ENCODE peak calls at places on chromosome 19, in nine cellular contexts. Y is A673, S is heart right ventricle, M is adrenal gland, T is AG04450, P is fibroblast of lung, U is uterus, G is Peyer's patch, R is tibial artery. N is an unnamed sample.

GRCh38 chr19:45254044-45254531 is 3.0 kb downstream of the MARK4 start:
- DNase-seq in U (no peak), T (no peak), Y (no peak), P (no peak), R (no peak), G (no peak), M (no peak), S (no peak), N (no peak)

GRCh38 chr19:52010674-52011073 is 2.7 kb upstream of the ZNF615 start:
- DNase-seq in P (no peak), R (no peak), G (no peak), U (no peak), T (no peak), M (no peak), Y (no peak), S (no peak), N (no peak)

GRCh38 chr19:9054768-9055167 is 32.1 kb upstream of the OR1M1 start:
- DNase-seq in S (no peak), M (no peak), P (no peak), T (no peak), U (no peak), R (no peak), Y (no peak), G (no peak), N (no peak)

GRCh38 chr19:3981736-3982681 is 3.3 kb downstream of the EEF2 start:
- DNase-seq in M (peak), T (no peak), G (no peak), R (no peak), S (no peak), P (no peak), U (no peak), Y (no peak), N (no peak)

GRCh38 chr19:49421039-49421877 is 2.0 kb downstream of the PTH2 start:
- DNase-seq in R (peak), M (peak), P (peak), G (peak), T (no peak), U (no peak), S (peak), Y (peak), N (no peak)

GRCh38 chr19:21835429-21835809 is 563 bp downstream of the ZNF43 start:
- DNase-seq in G (no peak), M (no peak), P (no peak), R (no peak), T (no peak), U (no peak), Y (no peak), S (no peak), N (no peak)

GRCh38 chr19:36093687-36094086 is 17.3 kb upstream of the OVOL3 start:
- DNase-seq in S (no peak), M (no peak), G (no peak), R (no peak), U (no peak), P (peak), Y (no peak), T (no peak), N (no peak)

GRCh38 chr19:40530091-40530901 is 46.4 kb upstream of the SHKBP1 start:
- DNase-seq in R (no peak), Y (peak), M (peak), G (no peak), U (no peak), T (no peak), S (peak), P (no peak), N (no peak)

GRCh38 chr19:54017266-54017665 is 25.8 kb downstream of the CACNG6 start:
- DNase-seq in M (no peak), T (no peak), Y (peak), P (peak), S (no peak), G (no peak), U (no peak), R (no peak), N (no peak)

GRCh38 chr19:39934584-39935233 is at the start of gene FCGBP:
- DNase-seq in G (peak), U (no peak), M (no peak), R (no peak), S (no peak), T (no peak), P (no peak), Y (no peak), N (no peak)

GRCh38 chr19:20414133-20414532 is 151.4 kb downstream of the ZNF737 start:
- DNase-seq in G (no peak), M (no peak), U (no peak), Y (no peak), T (no peak), S (no peak), R (no peak), P (no peak), N (no peak)

GRCh38 chr19:29965529-29965928 is 23.5 kb downstream of the URI1 start:
- DNase-seq in M (no peak), U (no peak), P (peak), T (peak), G (no peak), Y (no peak), R (no peak), S (no peak), N (no peak)

GRCh38 chr19:29967623-29968022 is 25.6 kb downstream of the URI1 start:
- DNase-seq in S (no peak), Y (peak), U (no peak), T (no peak), G (no peak), R (no peak), M (no peak), P (peak), N (no peak)

GRCh38 chr19:29963576-29963975 is 21.5 kb downstream of the URI1 start:
- DNase-seq in P (no peak), R (no peak), T (no peak), Y (no peak), U (no peak), S (no peak), G (no peak), M (no peak), N (no peak)

GRCh38 chr19:29964171-29964570 is 22.1 kb downstream of the URI1 start:
- DNase-seq in R (no peak), M (peak), G (no peak), T (no peak), Y (peak), U (no peak), S (no peak), P (no peak), N (no peak)

DNA sequence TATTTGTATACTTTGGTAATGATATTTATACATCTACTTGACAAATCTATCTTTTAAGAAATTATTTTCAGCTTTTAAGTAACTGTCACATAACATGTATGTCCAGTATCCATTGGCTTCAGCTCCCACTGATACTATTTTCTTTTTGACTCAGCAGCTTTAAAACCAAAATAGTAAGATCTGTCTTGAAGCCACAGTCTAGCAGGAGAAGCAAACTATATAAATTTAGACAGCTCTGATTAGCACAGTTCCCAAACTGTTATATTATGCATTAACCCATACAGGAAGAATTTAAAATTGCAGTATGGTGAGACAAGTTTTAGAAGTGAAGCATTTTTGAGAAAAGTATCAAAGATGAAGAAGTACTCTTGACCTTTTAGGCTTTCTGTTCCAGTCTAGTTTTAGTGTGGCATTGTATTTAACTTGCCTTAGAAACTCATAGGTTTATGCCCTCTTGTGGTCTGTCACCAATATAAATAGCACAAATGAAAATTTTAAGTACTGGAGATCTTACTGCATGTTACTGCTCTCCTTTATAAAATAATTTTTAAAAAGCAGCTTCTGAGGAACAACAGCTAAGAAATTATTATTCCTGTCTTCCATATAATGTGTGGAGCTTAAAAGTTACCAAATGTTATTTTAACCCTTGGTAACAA is 24.7 kb downstream of the URI1 start:
- DNase-seq in G (no peak), M (no peak), R (no peak), U (no peak), P (peak), T (no peak), S (no peak), Y (peak), N (no peak)
- TF ChIP-seq CTCF in G (no peak), M (no peak), R (no peak), U (no peak), P (peak), T (peak), S (peak), Y (peak), N (no peak)

GRCh38 chr19:10478903-10479384 is 24.2 kb downstream of the KEAP1 start:
- DNase-seq in R (peak), T (peak), Y (peak), M (peak), U (peak), S (peak), P (peak), G (peak), N (peak)
- H3K4me3 ChIP-seq in R (peak), T (peak), Y (no peak), M (peak), U (peak), S (peak), P (peak), G (peak), N (peak)

DNA sequence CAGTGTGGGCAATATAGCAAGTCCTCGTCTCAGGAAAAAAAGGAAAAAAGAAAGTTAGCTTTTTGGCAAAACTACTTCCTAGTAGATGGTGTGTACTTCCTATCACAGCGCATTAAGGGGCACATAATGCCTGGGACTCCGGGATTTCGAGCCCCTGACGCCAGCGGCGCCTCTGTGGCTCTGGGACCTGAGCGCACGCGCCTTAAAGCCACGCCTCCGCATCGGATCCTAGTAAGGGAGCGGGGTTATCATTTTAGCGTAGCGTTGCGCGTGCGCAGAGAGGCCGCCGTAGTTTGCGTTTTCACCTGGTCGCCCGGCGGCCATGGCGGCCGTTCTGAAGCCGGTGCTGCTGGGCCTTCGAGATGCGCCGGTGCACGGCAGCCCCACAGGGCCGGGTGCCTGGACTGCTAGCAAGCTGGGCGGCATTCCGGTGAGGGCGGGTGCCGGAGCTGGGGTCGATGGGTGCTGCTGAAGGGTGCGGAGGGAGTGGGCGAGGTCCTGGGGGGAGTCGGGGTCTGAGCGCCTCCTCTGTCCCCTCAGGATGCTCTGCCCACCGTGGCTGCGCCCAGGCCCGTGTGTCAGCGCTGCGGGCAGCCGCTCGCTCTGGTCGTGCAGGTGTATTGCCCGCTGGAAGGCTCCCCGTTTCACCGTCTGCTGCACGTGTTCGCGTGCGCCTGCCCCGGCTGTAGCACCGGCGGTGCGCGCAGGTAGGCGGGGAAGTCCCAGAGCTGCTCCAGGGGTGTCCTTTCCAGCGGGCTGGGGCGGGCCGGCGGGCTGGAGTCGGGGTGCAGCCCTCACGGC is at the start of gene PDCD2L:
- DNase-seq in P (peak), R (peak), M (peak), U (peak), G (peak), Y (peak), S (peak), T (peak), N (peak)
- TF ChIP-seq CTCF in P (no peak), R (no peak), M (no peak), U (no peak), G (no peak), Y (no peak), S (no peak), T (no peak), N (no peak)

DNA sequence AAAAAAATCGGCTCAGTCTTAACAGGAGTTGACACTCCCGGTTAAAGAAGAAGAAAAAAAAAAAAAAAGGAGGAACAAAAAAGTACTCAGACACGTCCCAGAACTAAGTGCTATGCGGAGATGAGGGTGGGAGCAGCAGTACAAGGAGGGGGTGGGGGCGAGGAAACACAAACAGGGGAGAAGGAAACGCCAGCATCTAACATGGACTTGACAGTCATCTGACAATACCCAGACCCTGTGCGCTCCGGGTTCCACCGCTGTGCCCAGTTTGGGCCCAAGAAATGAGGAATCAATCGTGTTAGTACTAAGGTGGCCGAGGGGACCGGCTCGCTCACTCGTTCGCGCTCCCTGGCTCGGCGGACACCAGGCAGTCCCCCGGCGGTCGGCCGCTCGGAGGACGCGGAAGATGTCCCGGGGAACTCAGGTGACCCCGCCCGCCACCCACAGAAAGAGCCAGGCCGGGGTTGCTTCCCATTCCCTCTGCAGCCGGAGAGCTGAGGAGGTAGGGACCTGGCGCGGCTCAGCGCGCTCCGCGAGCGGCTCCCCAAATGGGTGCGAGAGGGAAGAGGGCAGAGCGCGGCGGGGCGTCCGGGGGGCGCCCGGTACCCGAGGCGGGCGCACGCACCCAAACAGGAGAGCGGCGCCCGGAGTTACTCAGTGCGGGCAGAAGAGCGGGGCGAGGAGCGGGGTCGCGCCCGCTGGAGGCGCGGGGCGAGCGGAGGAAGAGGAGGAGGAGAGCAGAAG is 648 bp downstream of the TSHZ3 start:
- DNase-seq in S (peak), P (peak), G (no peak), T (no peak), R (peak), Y (peak), M (no peak), U (peak), N (peak)
- H3K4me3 ChIP-seq in S (peak), P (peak), G (peak), T (peak), R (peak), Y (peak), M (peak), U (peak), N (peak)

GRCh38 chr19:42424345-42424707 is 2.9 kb downstream of the LIPE start:
- DNase-seq in U (no peak), S (no peak), Y (no peak), G (no peak), P (no peak), R (no peak), M (peak), T (no peak), N (no peak)

GRCh38 chr19:42422576-42423461 is 4.4 kb downstream of the LIPE start:
- DNase-seq in T (no peak), M (peak), G (peak), U (no peak), P (peak), S (no peak), R (no peak), Y (peak), N (no peak)

GRCh38 chr19:42426643-42427042 is 545 bp downstream of the LIPE start:
- DNase-seq in G (no peak), Y (no peak), T (no peak), M (no peak), U (no peak), S (no peak), R (no peak), P (no peak), N (no peak)

GRCh38 chr19:42423462-42424344 is 3.5 kb downstream of the LIPE start:
- DNase-seq in M (peak), Y (peak), P (peak), S (peak), U (peak), R (peak), G (peak), T (peak), N (peak)

GRCh38 chr19:42424712-42425131 is 2.5 kb downstream of the LIPE start:
- DNase-seq in T (no peak), U (no peak), M (peak), G (no peak), R (no peak), Y (no peak), S (peak), P (no peak), N (no peak)
- TF ChIP-seq CTCF in T (peak), U (no peak), M (peak), G (no peak), R (no peak), Y (peak), S (peak), P (peak), N (no peak)

GRCh38 chr19:57362419-57362818 is 932 bp upstream of the TRAPPC2B start:
- DNase-seq in Y (no peak), G (no peak), R (no peak), U (no peak), P (no peak), S (no peak), T (no peak), M (no peak), N (no peak)
- H3K4me3 ChIP-seq in Y (peak), G (no peak), R (peak), U (no peak), P (peak), S (peak), T (peak), M (no peak), N (peak)

GRCh38 chr19:29882719-29883105 is 59.3 kb upstream of the URI1 start:
- DNase-seq in U (no peak), R (no peak), Y (no peak), S (no peak), T (no peak), G (no peak), M (no peak), P (no peak), N (no peak)
- TF ChIP-seq CTCF in U (no peak), R (no peak), Y (no peak), S (no peak), T (no peak), G (no peak), M (no peak), P (no peak), N (no peak)